ENCODE peak calls at places on chromosome 10, in seven cellular contexts. One of them, this sample, is unnamed.

GRCh38 chr10:119652361-119652760 is 1.2 kb downstream of the BAG3 start:
- DNase-seq in HCT116: peak; percentile 43
- DNase-seq in Panc1: no peak
- DNase-seq in GM23338: no peak
- DNase-seq in HepG2: peak; percentile 35
- DNase-seq in GM12878: no peak
- DNase-seq in K562: no peak
- DNase-seq in this sample: no peak

GRCh38 chr10:119454231-119454804 is 88.2 kb downstream of the RGS10 start:
- DNase-seq in Panc1: no peak
- DNase-seq in HepG2: no peak
- DNase-seq in GM23338: peak; percentile 41
- DNase-seq in GM12878: no peak
- DNase-seq in K562: no peak
- DNase-seq in HCT116: no peak
- DNase-seq in this sample: no peak

GRCh38 chr10:73413108-73413527 is 740 bp downstream of the ANXA7 start:
- DNase-seq in GM23338: peak; percentile 40
- DNase-seq in GM12878: peak; percentile 41
- DNase-seq in Panc1: peak; percentile 17
- DNase-seq in HepG2: peak; percentile 81
- DNase-seq in HCT116: peak; percentile 51
- DNase-seq in K562: peak; percentile 66
- DNase-seq in this sample: peak; percentile 61

GRCh38 chr10:34906021-34906965 is 91.2 kb upstream of the PARD3 start:
- DNase-seq in Panc1: no peak
- DNase-seq in K562: no peak
- DNase-seq in HCT116: no peak
- DNase-seq in HepG2: peak; percentile 20
- DNase-seq in GM23338: peak; percentile 72
- DNase-seq in GM12878: no peak
- DNase-seq in this sample: no peak

GRCh38 chr10:79052311-79053080 is 16.3 kb upstream of the ZMIZ1 start:
- DNase-seq in K562: peak; percentile 67
- DNase-seq in HepG2: peak; percentile 52
- DNase-seq in GM12878: no peak
- DNase-seq in Panc1: no peak
- DNase-seq in GM23338: peak; percentile 76
- DNase-seq in HCT116: no peak
- DNase-seq in this sample: no peak

GRCh38 chr10:4765428-4765827 is 60.6 kb upstream of the AKR1E2 start:
- DNase-seq in GM12878: no peak
- DNase-seq in HCT116: no peak
- DNase-seq in K562: no peak
- DNase-seq in HepG2: no peak
- DNase-seq in Panc1: no peak
- DNase-seq in GM23338: no peak
- DNase-seq in this sample: no peak

GRCh38 chr10:131577786-131578471 is 266.4 kb upstream of the TCERG1L start:
- DNase-seq in GM12878: no peak
- DNase-seq in HepG2: no peak
- DNase-seq in GM23338: no peak
- DNase-seq in Panc1: no peak
- DNase-seq in HCT116: no peak
- DNase-seq in K562: no peak
- DNase-seq in this sample: no peak

GRCh38 chr10:93804200-93804599 is 46.5 kb downstream of the LGI1 start:
- DNase-seq in K562: no peak
- DNase-seq in HepG2: no peak
- DNase-seq in GM12878: no peak
- DNase-seq in HCT116: no peak
- DNase-seq in GM23338: no peak
- DNase-seq in Panc1: no peak
- DNase-seq in this sample: no peak

GRCh38 chr10:50360486-50360885 is 109.2 kb upstream of the ASAH2 start:
- DNase-seq in HCT116: no peak
- DNase-seq in HepG2: no peak
- DNase-seq in Panc1: no peak
- DNase-seq in GM12878: no peak
- DNase-seq in GM23338: no peak
- DNase-seq in K562: no peak
- DNase-seq in this sample: no peak

GRCh38 chr10:90968448-90969086 is 47.7 kb upstream of the ANKRD1 start:
- DNase-seq in GM12878: no peak
- DNase-seq in Panc1: no peak
- DNase-seq in HepG2: no peak
- DNase-seq in K562: no peak
- DNase-seq in GM23338: no peak
- DNase-seq in HCT116: no peak
- DNase-seq in this sample: no peak

DNA sequence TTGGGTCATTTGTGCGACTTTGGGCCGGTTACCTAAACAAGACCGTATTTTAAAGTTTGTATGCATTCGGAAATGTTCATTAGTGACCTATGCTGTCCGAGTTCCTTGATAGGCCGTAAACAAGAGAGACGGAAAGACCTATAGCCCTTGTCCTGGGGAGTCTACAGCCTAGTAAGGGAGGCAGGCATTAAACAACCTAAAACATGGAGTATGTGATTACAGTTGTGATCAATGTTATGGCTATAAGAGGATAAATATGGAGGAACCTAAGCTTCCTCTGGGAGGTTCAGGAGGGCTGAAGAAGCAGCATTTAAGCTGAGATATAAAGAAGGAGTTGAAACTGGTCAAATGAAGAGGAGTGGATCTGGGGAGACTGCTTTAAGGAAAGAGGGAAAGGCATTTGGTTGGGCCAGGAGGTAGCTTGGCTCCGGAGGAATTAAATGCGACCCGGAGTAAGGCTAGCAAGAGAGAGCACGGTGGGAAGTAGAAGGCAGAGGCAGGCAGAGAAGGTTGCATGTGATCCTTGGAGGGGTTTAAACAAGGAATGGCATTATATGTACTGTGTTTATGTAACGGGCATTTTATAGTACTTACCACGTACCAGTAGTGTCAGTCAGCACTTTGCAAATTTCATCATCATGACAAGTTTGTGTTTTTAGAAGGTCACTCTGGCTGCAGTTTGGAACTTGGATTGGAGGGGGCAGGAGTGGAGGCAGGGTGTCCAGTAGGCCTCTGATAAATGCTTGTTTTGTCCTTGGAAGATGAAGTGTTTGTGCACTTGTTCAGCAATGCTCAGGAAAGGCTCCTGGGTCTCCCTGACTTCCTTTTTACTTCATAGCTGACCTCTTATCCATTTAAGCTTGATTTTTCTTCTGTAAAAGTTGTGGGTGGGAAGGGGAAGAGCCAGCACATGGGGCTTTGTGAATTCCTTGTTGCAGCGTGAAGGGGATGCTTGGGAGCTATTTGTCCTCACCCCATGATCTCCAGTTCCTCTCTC is 1.0 kb upstream of the AVPI1 start:
- DNase-seq in HCT116: no peak
- DNase-seq in GM12878: no peak
- DNase-seq in GM23338: peak; percentile 24
- DNase-seq in Panc1: no peak
- DNase-seq in HepG2: peak; percentile 66
- DNase-seq in K562: no peak
- DNase-seq in this sample: peak; percentile 6
- H3K4me3 ChIP-seq in HCT116: peak overlapping the region; percentile 35
- H3K4me3 ChIP-seq in GM12878: peak overlapping the region; percentile 54
- H3K4me3 ChIP-seq in GM23338: peak overlapping the region; percentile 61
- H3K4me3 ChIP-seq in Panc1: peak overlapping the region; percentile 72
- H3K4me3 ChIP-seq in HepG2: peak overlapping the region; percentile 66
- H3K4me3 ChIP-seq in K562: peak overlapping the region; percentile 41
- H3K4me3 ChIP-seq in this sample: peak overlapping the region; percentile 70

GRCh38 chr10:114519756-114520288 is 115.5 kb upstream of the AFAP1L2 start:
- DNase-seq in Panc1: no peak
- DNase-seq in HepG2: no peak
- DNase-seq in GM23338: no peak
- DNase-seq in HCT116: no peak
- DNase-seq in GM12878: no peak
- DNase-seq in K562: no peak
- DNase-seq in this sample: no peak
- TF ChIP-seq POLR2AphosphoS5 in Panc1: peak; percentile 26
- TF ChIP-seq POLR2AphosphoS5 in HepG2: no peak
- TF ChIP-seq POLR2AphosphoS5 in GM23338: no peak
- TF ChIP-seq POLR2AphosphoS5 in HCT116: no peak
- TF ChIP-seq POLR2AphosphoS5 in GM12878: no peak
- TF ChIP-seq POLR2AphosphoS5 in K562: no peak
- TF ChIP-seq POLR2AphosphoS5 in this sample: no peak

DNA sequence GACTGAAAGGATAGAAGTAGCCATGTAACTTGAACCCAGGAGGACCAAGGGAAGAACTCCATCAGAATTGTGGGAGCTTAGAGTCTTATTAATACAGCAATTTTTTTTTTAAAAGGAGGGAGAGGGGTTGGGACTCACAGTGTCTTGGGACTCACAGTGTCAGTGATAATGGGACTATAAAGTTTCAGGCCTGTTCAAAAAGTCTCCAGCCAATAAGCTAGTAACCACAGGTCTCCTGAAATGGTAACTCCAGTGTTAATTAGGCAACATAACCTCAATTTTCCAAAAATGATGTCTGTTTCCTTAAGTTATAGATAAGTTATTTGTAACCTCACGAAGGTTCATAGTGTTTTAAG is 2.4 kb upstream of the HNRNPH3 start:
- DNase-seq in HepG2: no peak
- DNase-seq in HCT116: no peak
- DNase-seq in K562: no peak
- DNase-seq in Panc1: no peak
- DNase-seq in GM23338: no peak
- DNase-seq in GM12878: no peak
- DNase-seq in this sample: no peak
- TF ChIP-seq REST in HepG2: no peak
- TF ChIP-seq REST in HCT116: no peak
- TF ChIP-seq REST in K562: no peak
- TF ChIP-seq REST in Panc1: no peak
- TF ChIP-seq REST in GM23338: no peak
- TF ChIP-seq REST in GM12878: no peak
- TF ChIP-seq REST in this sample: no peak

GRCh38 chr10:130357951-130358350 is 221.8 kb downstream of the GLRX3 start:
- DNase-seq in GM23338: no peak
- DNase-seq in K562: no peak
- DNase-seq in GM12878: no peak
- DNase-seq in HepG2: no peak
- DNase-seq in Panc1: no peak
- DNase-seq in HCT116: no peak
- DNase-seq in this sample: no peak
- H3K4me3 ChIP-seq in GM23338: no peak overlapping the region
- H3K4me3 ChIP-seq in K562: no peak overlapping the region
- H3K4me3 ChIP-seq in GM12878: no peak overlapping the region
- H3K4me3 ChIP-seq in HepG2: no peak overlapping the region
- H3K4me3 ChIP-seq in Panc1: no peak overlapping the region
- H3K4me3 ChIP-seq in HCT116: no peak overlapping the region
- H3K4me3 ChIP-seq in this sample: no peak overlapping the region

GRCh38 chr10:110192552-110192951 is 14.9 kb upstream of the MXI1 start:
- DNase-seq in GM12878: no peak
- DNase-seq in HCT116: no peak
- DNase-seq in Panc1: no peak
- DNase-seq in HepG2: no peak
- DNase-seq in K562: peak; percentile 68
- DNase-seq in GM23338: peak; percentile 82
- DNase-seq in this sample: no peak
- TF ChIP-seq POLR2AphosphoS5 in GM12878: no peak
- TF ChIP-seq POLR2AphosphoS5 in HCT116: no peak
- TF ChIP-seq POLR2AphosphoS5 in Panc1: no peak
- TF ChIP-seq POLR2AphosphoS5 in HepG2: no peak
- TF ChIP-seq POLR2AphosphoS5 in K562: no peak
- TF ChIP-seq POLR2AphosphoS5 in GM23338: no peak
- TF ChIP-seq POLR2AphosphoS5 in this sample: no peak

This sample was measured in HL-60.